ENCODE peak calls at places on chromosomes 11 and 22, in nine cellular contexts. One of them, this sample, is unnamed.
A peak's percentile ranks its signal among the peaks of the same experiment; 100 is the strongest.

GRCh38 chr11:119432484-119433368 is 9.8 kb upstream of the THY1 start:
- DNase-seq in tibial nerve: no peak
- DNase-seq in NCI-H446: peak; percentile 76
- DNase-seq in skeletal muscle cell: peak; percentile 77
- DNase-seq in HEK293T: no peak
- DNase-seq in neuronal stem cell: no peak
- DNase-seq in cardiac fibroblast: peak; percentile 89
- DNase-seq in hepatic stellate cell: peak; percentile 74
- DNase-seq in prostate gland: no peak
- DNase-seq in this sample: no peak

GRCh38 chr11:2891901-2892214 is 6.3 kb upstream of the CDKN1C start:
- DNase-seq in tibial nerve: peak; percentile 29
- DNase-seq in NCI-H446: peak; percentile 67
- DNase-seq in skeletal muscle cell: no peak
- DNase-seq in HEK293T: no peak
- DNase-seq in neuronal stem cell: no peak
- DNase-seq in cardiac fibroblast: no peak
- DNase-seq in hepatic stellate cell: no peak
- DNase-seq in prostate gland: no peak
- DNase-seq in this sample: no peak

GRCh38 chr11:45538939-45539338 is 126.5 kb downstream of the CHST1 start:
- DNase-seq in tibial nerve: no peak
- DNase-seq in NCI-H446: peak; percentile 76
- DNase-seq in skeletal muscle cell: no peak
- DNase-seq in HEK293T: no peak
- DNase-seq in neuronal stem cell: no peak
- DNase-seq in cardiac fibroblast: peak; percentile 48
- DNase-seq in hepatic stellate cell: no peak
- DNase-seq in prostate gland: no peak
- DNase-seq in this sample: no peak

GRCh38 chr11:124865902-124866851 is 945 bp downstream of the ROBO3 start:
- DNase-seq in tibial nerve: no peak
- DNase-seq in NCI-H446: peak; percentile 49
- DNase-seq in skeletal muscle cell: no peak
- DNase-seq in HEK293T: peak; percentile 83
- DNase-seq in neuronal stem cell: no peak
- DNase-seq in cardiac fibroblast: peak; percentile 41
- DNase-seq in hepatic stellate cell: peak; percentile 79
- DNase-seq in prostate gland: no peak
- DNase-seq in this sample: no peak

GRCh38 chr11:123799438-123799837 is 6.7 kb downstream of the OR6M1 start:
- DNase-seq in tibial nerve: no peak
- DNase-seq in NCI-H446: peak; percentile 75
- DNase-seq in skeletal muscle cell: peak; percentile 56
- DNase-seq in HEK293T: no peak
- DNase-seq in neuronal stem cell: no peak
- DNase-seq in cardiac fibroblast: no peak
- DNase-seq in hepatic stellate cell: no peak
- DNase-seq in prostate gland: no peak
- DNase-seq in this sample: no peak

GRCh38 chr22:28442264-28442950 is 237.2 kb downstream of the TTC28 start:
- DNase-seq in tibial nerve: peak; percentile 49
- DNase-seq in NCI-H446: peak; percentile 83
- DNase-seq in skeletal muscle cell: no peak
- DNase-seq in HEK293T: peak; percentile 87
- DNase-seq in neuronal stem cell: peak; percentile 58
- DNase-seq in cardiac fibroblast: peak; percentile 81
- DNase-seq in hepatic stellate cell: peak; percentile 80
- DNase-seq in prostate gland: peak; percentile 58
- DNase-seq in this sample: no peak

GRCh38 chr11:111301004-111301839 is 2.9 kb downstream of the POU2AF3 start:
- DNase-seq in tibial nerve: no peak
- DNase-seq in NCI-H446: peak; percentile 97
- DNase-seq in skeletal muscle cell: no peak
- DNase-seq in HEK293T: no peak
- DNase-seq in neuronal stem cell: no peak
- DNase-seq in cardiac fibroblast: no peak
- DNase-seq in hepatic stellate cell: no peak
- DNase-seq in prostate gland: no peak
- DNase-seq in this sample: no peak

GRCh38 chr22:50236731-50237409 is 8.0 kb downstream of the TUBGCP6 start:
- DNase-seq in tibial nerve: no peak
- DNase-seq in NCI-H446: peak; percentile 12
- DNase-seq in skeletal muscle cell: no peak
- DNase-seq in HEK293T: no peak
- DNase-seq in neuronal stem cell: no peak
- DNase-seq in cardiac fibroblast: peak; percentile 34
- DNase-seq in hepatic stellate cell: peak; percentile 45
- DNase-seq in prostate gland: no peak
- DNase-seq in this sample: no peak

GRCh38 chr11:75280227-75280671 is 39.7 kb downstream of the TPBGL start:
- DNase-seq in tibial nerve: peak; percentile 62
- DNase-seq in NCI-H446: peak; percentile 82
- DNase-seq in skeletal muscle cell: peak; percentile 19
- DNase-seq in HEK293T: peak; percentile 88
- DNase-seq in neuronal stem cell: peak; percentile 81
- DNase-seq in cardiac fibroblast: peak; percentile 83
- DNase-seq in hepatic stellate cell: peak; percentile 93
- DNase-seq in prostate gland: peak; percentile 65
- DNase-seq in this sample: peak; percentile 25

GRCh38 chr22:44709881-44710400 is 7.9 kb downstream of the PRR5 start:
- DNase-seq in tibial nerve: no peak
- DNase-seq in NCI-H446: no peak
- DNase-seq in skeletal muscle cell: no peak
- DNase-seq in HEK293T: no peak
- DNase-seq in neuronal stem cell: no peak
- DNase-seq in cardiac fibroblast: no peak
- DNase-seq in hepatic stellate cell: no peak
- DNase-seq in prostate gland: no peak
- DNase-seq in this sample: no peak

GRCh38 chr11:112247198-112247597 is 13.5 kb downstream of the PLET1 start:
- DNase-seq in tibial nerve: no peak
- DNase-seq in NCI-H446: no peak
- DNase-seq in skeletal muscle cell: no peak
- DNase-seq in HEK293T: no peak
- DNase-seq in neuronal stem cell: no peak
- DNase-seq in cardiac fibroblast: no peak
- DNase-seq in hepatic stellate cell: no peak
- DNase-seq in prostate gland: no peak
- DNase-seq in this sample: peak; percentile 30

GRCh38 chr11:7252683-7253213 is 1.0 kb downstream of the SYT9 start:
- DNase-seq in tibial nerve: no peak
- DNase-seq in NCI-H446: no peak
- DNase-seq in skeletal muscle cell: no peak
- DNase-seq in HEK293T: no peak
- DNase-seq in neuronal stem cell: peak; percentile 17
- DNase-seq in cardiac fibroblast: no peak
- DNase-seq in hepatic stellate cell: no peak
- DNase-seq in prostate gland: no peak
- DNase-seq in this sample: no peak

This sample was measured in LNCaP clone FGC.